ENCODE peak calls at places on chromosomes 6 and 20, in six cellular contexts. One of them, this sample, is unnamed.

GRCh38 chr6:147067184-147067583 is 137.0 kb upstream of the STXBP5 start:
- DNase-seq in brain microvascular endothelial cell: no peak
- DNase-seq in mesendoderm: no peak
- DNase-seq in left lung: no peak
- DNase-seq in effector memory CD4-positive, alpha-beta T cell: no peak
- DNase-seq in uterus: no peak
- DNase-seq in this sample: no peak

GRCh38 chr20:48349673-48350072 is 478.1 kb downstream of the PREX1 start:
- DNase-seq in uterus: no peak
- DNase-seq in left lung: no peak
- DNase-seq in mesendoderm: no peak
- DNase-seq in brain microvascular endothelial cell: no peak
- DNase-seq in effector memory CD4-positive, alpha-beta T cell: no peak
- DNase-seq in this sample: no peak

GRCh38 chr6:122789078-122789861 is at the start of gene SMPDL3A:
- DNase-seq in left lung: peak; percentile 86
- DNase-seq in mesendoderm: peak; percentile 88
- DNase-seq in uterus: peak; percentile 78
- DNase-seq in brain microvascular endothelial cell: peak; percentile 90
- DNase-seq in effector memory CD4-positive, alpha-beta T cell: no peak
- DNase-seq in this sample: peak; percentile 88

GRCh38 chr20:59363094-59363493 is 62.7 kb downstream of the EDN3 start:
- DNase-seq in mesendoderm: no peak
- DNase-seq in left lung: no peak
- DNase-seq in brain microvascular endothelial cell: no peak
- DNase-seq in effector memory CD4-positive, alpha-beta T cell: no peak
- DNase-seq in uterus: no peak
- DNase-seq in this sample: no peak

GRCh38 chr6:149723771-149724417 is 6.0 kb upstream of the LATS1 start:
- DNase-seq in uterus: peak; percentile 31
- DNase-seq in left lung: no peak
- DNase-seq in mesendoderm: peak; percentile 66
- DNase-seq in effector memory CD4-positive, alpha-beta T cell: no peak
- DNase-seq in brain microvascular endothelial cell: peak; percentile 69
- DNase-seq in this sample: peak; percentile 35

GRCh38 chr6:75557068-75557467 is 44.6 kb upstream of the SENP6 start:
- DNase-seq in uterus: no peak
- DNase-seq in mesendoderm: no peak
- DNase-seq in effector memory CD4-positive, alpha-beta T cell: no peak
- DNase-seq in left lung: no peak
- DNase-seq in brain microvascular endothelial cell: no peak
- DNase-seq in this sample: no peak

GRCh38 chr6:139334791-139335446 is 39.5 kb downstream of the CITED2 start:
- DNase-seq in brain microvascular endothelial cell: peak; percentile 67
- DNase-seq in left lung: no peak
- DNase-seq in uterus: no peak
- DNase-seq in mesendoderm: no peak
- DNase-seq in effector memory CD4-positive, alpha-beta T cell: no peak
- DNase-seq in this sample: no peak

GRCh38 chr20:8777866-8778265 is 291.0 kb upstream of the PLCB4 start:
- DNase-seq in brain microvascular endothelial cell: peak; percentile 66
- DNase-seq in left lung: no peak
- DNase-seq in uterus: no peak
- DNase-seq in mesendoderm: no peak
- DNase-seq in effector memory CD4-positive, alpha-beta T cell: no peak
- DNase-seq in this sample: no peak

GRCh38 chr6:18997375-18997826 is 610.3 kb downstream of the RNF144B start:
- DNase-seq in effector memory CD4-positive, alpha-beta T cell: no peak
- DNase-seq in mesendoderm: peak; percentile 81
- DNase-seq in left lung: no peak
- DNase-seq in brain microvascular endothelial cell: peak; percentile 47
- DNase-seq in uterus: no peak
- DNase-seq in this sample: no peak

GRCh38 chr20:38985060-38985459 is 22.9 kb downstream of the DHX35 start:
- DNase-seq in left lung: no peak
- DNase-seq in mesendoderm: no peak
- DNase-seq in uterus: no peak
- DNase-seq in brain microvascular endothelial cell: no peak
- DNase-seq in effector memory CD4-positive, alpha-beta T cell: no peak
- DNase-seq in this sample: no peak

GRCh38 chr20:13336308-13337089 is 115.4 kb downstream of the ISM1 start:
- DNase-seq in effector memory CD4-positive, alpha-beta T cell: no peak
- DNase-seq in mesendoderm: no peak
- DNase-seq in left lung: no peak
- DNase-seq in uterus: no peak
- DNase-seq in brain microvascular endothelial cell: no peak
- DNase-seq in this sample: no peak

GRCh38 chr6:125815050-125815910 is 24.5 kb downstream of the NCOA7 start:
- DNase-seq in left lung: no peak
- DNase-seq in mesendoderm: no peak
- DNase-seq in brain microvascular endothelial cell: no peak
- DNase-seq in uterus: no peak
- DNase-seq in effector memory CD4-positive, alpha-beta T cell: no peak
- DNase-seq in this sample: no peak

GRCh38 chr20:17014217-17014616 is 212.6 kb upstream of the PCSK2 start:
- DNase-seq in mesendoderm: no peak
- DNase-seq in left lung: no peak
- DNase-seq in brain microvascular endothelial cell: no peak
- DNase-seq in effector memory CD4-positive, alpha-beta T cell: no peak
- DNase-seq in uterus: no peak
- DNase-seq in this sample: no peak

GRCh38 chr6:110672122-110672521 is 143.1 kb downstream of the CDK19 start:
- DNase-seq in effector memory CD4-positive, alpha-beta T cell: no peak
- DNase-seq in uterus: no peak
- DNase-seq in left lung: no peak
- DNase-seq in brain microvascular endothelial cell: no peak
- DNase-seq in mesendoderm: no peak
- DNase-seq in this sample: no peak

GRCh38 chr20:24164360-24164759 is 175.8 kb upstream of the GGTLC1 start:
- DNase-seq in brain microvascular endothelial cell: peak; percentile 49
- DNase-seq in mesendoderm: peak; percentile 49
- DNase-seq in uterus: no peak
- DNase-seq in left lung: no peak
- DNase-seq in effector memory CD4-positive, alpha-beta T cell: no peak
- DNase-seq in this sample: no peak

GRCh38 chr6:166591026-166591425 is 4.5 kb upstream of the RAMACL start:
- DNase-seq in brain microvascular endothelial cell: no peak
- DNase-seq in mesendoderm: no peak
- DNase-seq in effector memory CD4-positive, alpha-beta T cell: no peak
- DNase-seq in uterus: no peak
- DNase-seq in left lung: no peak
- DNase-seq in this sample: peak; percentile 29

GRCh38 chr6:166589786-166590574 is 3.5 kb upstream of the RAMACL start:
- DNase-seq in uterus: no peak
- DNase-seq in brain microvascular endothelial cell: no peak
- DNase-seq in left lung: no peak
- DNase-seq in mesendoderm: no peak
- DNase-seq in effector memory CD4-positive, alpha-beta T cell: no peak
- DNase-seq in this sample: no peak

GRCh38 chr6:166587631-166588413 is 1.3 kb upstream of the RAMACL start:
- DNase-seq in brain microvascular endothelial cell: no peak
- DNase-seq in effector memory CD4-positive, alpha-beta T cell: no peak
- DNase-seq in mesendoderm: no peak
- DNase-seq in left lung: no peak
- DNase-seq in uterus: no peak
- DNase-seq in this sample: no peak

GRCh38 chr6:166589334-166589731 is 2.9 kb upstream of the RAMACL start:
- DNase-seq in brain microvascular endothelial cell: no peak
- DNase-seq in effector memory CD4-positive, alpha-beta T cell: no peak
- DNase-seq in mesendoderm: no peak
- DNase-seq in left lung: no peak
- DNase-seq in uterus: no peak
- DNase-seq in this sample: no peak

DNA sequence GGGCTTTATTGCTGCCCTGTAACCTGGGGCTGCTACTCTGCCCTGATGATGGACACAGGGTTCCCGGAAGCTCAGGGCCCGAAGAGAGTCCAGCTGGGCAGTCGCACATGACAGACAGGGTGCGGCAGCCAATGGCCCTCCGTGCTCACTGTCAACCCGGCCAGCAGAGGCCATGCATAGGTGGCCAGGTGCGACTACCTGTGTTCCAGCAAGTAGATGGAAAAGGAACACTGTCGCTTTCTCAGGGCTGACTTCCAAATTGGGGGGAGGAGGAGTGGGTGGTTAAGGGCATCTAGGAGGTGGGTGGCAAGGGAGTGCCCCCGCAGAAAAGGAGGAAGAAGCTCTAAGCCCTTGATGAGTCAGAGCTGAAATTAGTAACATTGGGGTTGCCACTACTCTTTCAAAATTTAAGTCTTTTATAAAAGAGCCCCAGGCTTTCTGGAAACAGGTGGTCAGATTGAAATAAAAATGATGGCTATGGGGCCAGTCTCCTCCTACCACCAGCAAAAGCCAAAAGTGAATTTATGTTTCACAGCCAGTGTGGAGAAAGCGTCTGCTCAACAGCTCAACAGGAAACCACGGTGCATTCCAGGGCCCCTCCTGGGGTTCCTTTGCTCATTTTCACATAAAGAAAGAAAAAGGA is 2.3 kb upstream of the RAMACL start:
- DNase-seq in uterus: no peak
- DNase-seq in mesendoderm: no peak
- DNase-seq in brain microvascular endothelial cell: peak; percentile 74
- DNase-seq in effector memory CD4-positive, alpha-beta T cell: no peak
- DNase-seq in left lung: no peak
- DNase-seq in this sample: peak; percentile 51
- H3K27ac ChIP-seq in uterus: peak overlapping the region; percentile 48
- H3K27ac ChIP-seq in mesendoderm: no peak overlapping the region
- H3K27ac ChIP-seq in brain microvascular endothelial cell: peak overlapping the region; percentile 6
- H3K27ac ChIP-seq in effector memory CD4-positive, alpha-beta T cell: no peak overlapping the region
- H3K27ac ChIP-seq in left lung: peak overlapping the region; percentile 53
- H3K27ac ChIP-seq in this sample: no peak overlapping the region

DNA sequence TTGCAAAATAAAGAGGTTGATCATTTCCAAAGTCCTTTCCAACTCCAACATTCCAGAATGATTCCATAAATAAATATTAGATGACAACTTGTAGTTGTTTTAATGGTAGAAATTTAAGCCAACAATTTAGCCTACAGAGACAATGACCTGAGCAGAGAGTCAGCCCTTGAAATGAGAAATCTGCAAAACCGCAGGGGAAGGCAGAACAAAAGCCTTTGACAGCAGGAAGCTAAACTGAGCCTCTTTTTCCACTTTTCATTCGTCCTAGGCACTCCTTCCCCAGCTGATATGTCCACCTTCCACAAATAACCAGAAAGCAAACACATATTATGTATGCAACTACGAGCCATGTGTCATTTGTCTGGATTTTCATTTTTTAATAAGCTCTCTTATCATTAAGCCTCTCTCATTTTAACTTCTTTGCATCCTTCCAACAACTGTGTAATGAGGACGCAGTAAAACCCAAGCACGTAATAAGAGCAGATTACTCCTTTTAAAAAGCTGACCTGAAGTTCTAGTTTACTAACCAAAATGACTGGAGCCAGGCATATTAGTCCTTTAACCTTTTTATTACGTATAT is 105.0 kb downstream of the TFAP2A start:
- DNase-seq in brain microvascular endothelial cell: no peak
- DNase-seq in uterus: no peak
- DNase-seq in left lung: no peak
- DNase-seq in mesendoderm: peak; percentile 27
- DNase-seq in effector memory CD4-positive, alpha-beta T cell: no peak
- DNase-seq in this sample: no peak
- H3K27ac ChIP-seq in brain microvascular endothelial cell: no peak overlapping the region
- H3K27ac ChIP-seq in uterus: no peak overlapping the region
- H3K27ac ChIP-seq in left lung: no peak overlapping the region
- H3K27ac ChIP-seq in mesendoderm: no peak overlapping the region
- H3K27ac ChIP-seq in effector memory CD4-positive, alpha-beta T cell: no peak overlapping the region
- H3K27ac ChIP-seq in this sample: no peak overlapping the region

GRCh38 chr6:70955441-70956190 is 1.2 kb downstream of the B3GAT2 start:
- DNase-seq in mesendoderm: peak; percentile 89
- DNase-seq in left lung: peak; percentile 86
- DNase-seq in uterus: peak; percentile 52
- DNase-seq in brain microvascular endothelial cell: peak; percentile 45
- DNase-seq in effector memory CD4-positive, alpha-beta T cell: peak; percentile 62
- DNase-seq in this sample: peak; percentile 80
- H3K27ac ChIP-seq in mesendoderm: no peak overlapping the region
- H3K27ac ChIP-seq in left lung: no peak overlapping the region
- H3K27ac ChIP-seq in uterus: no peak overlapping the region
- H3K27ac ChIP-seq in brain microvascular endothelial cell: no peak overlapping the region
- H3K27ac ChIP-seq in effector memory CD4-positive, alpha-beta T cell: no peak overlapping the region
- H3K27ac ChIP-seq in this sample: no peak overlapping the region

DNA sequence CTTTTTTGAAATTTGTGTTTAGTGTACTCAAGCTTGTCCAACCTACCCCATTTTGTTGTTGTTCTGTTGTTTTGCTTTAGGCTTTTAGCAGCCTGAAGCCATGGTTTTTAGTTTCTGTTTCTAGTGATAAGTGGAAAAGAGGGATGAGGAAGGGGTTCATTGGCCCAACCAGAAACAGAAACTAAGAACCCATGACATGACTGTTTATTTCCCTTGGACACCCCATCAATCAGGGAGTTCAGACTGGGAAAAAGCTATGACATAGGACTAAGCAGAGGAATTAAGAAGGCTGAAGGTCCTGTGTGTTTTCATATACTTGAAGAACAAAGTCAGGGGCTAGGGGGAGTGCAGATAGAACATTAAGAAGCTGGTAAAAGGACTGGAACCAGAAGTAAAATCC is 194.5 kb upstream of the THEMIS start:
- DNase-seq in left lung: no peak
- DNase-seq in effector memory CD4-positive, alpha-beta T cell: no peak
- DNase-seq in brain microvascular endothelial cell: no peak
- DNase-seq in mesendoderm: no peak
- DNase-seq in uterus: no peak
- DNase-seq in this sample: no peak
- H3K27ac ChIP-seq in left lung: no peak overlapping the region
- H3K27ac ChIP-seq in effector memory CD4-positive, alpha-beta T cell: no peak overlapping the region
- H3K27ac ChIP-seq in brain microvascular endothelial cell: no peak overlapping the region
- H3K27ac ChIP-seq in mesendoderm: no peak overlapping the region
- H3K27ac ChIP-seq in uterus: no peak overlapping the region
- H3K27ac ChIP-seq in this sample: no peak overlapping the region

DNA sequence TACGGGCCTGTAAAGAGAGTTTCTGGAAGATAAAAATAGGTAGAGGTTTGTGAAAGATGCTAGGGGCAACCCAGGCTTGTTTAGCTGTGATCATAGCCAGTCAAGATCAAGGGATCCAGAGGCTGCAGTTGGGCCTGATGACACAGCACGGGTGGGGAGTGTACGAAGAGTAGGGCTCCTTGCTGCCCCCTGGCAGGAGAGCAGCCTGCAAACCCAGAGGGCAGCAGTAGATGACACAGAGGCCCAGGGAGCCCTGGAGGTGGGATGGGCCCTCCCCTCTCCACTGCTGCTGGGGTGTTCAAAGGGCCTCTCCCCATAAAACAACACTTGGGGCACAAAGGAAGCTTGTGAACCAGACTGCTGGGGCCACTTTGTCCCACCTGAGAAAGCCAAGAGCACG is 47.2 kb downstream of the VEGFA start:
- DNase-seq in left lung: no peak
- DNase-seq in uterus: no peak
- DNase-seq in brain microvascular endothelial cell: peak; percentile 32
- DNase-seq in effector memory CD4-positive, alpha-beta T cell: no peak
- DNase-seq in mesendoderm: peak; percentile 85
- DNase-seq in this sample: no peak
- H3K27ac ChIP-seq in left lung: no peak overlapping the region
- H3K27ac ChIP-seq in uterus: no peak overlapping the region
- H3K27ac ChIP-seq in brain microvascular endothelial cell: no peak overlapping the region
- H3K27ac ChIP-seq in effector memory CD4-positive, alpha-beta T cell: no peak overlapping the region
- H3K27ac ChIP-seq in mesendoderm: no peak overlapping the region
- H3K27ac ChIP-seq in this sample: no peak overlapping the region